ENCODE peak calls at places on chromosomes 2 and 18, in seven cellular contexts. One of them, this sample, is unnamed.

GRCh38 chr2:237181844-237182243 is 96.2 kb downstream of the COPS8 start:
- DNase-seq in upper lobe of left lung: no peak
- DNase-seq in K562: no peak
- DNase-seq in stomach: no peak
- DNase-seq in A549: peak
- DNase-seq in suprapubic skin: no peak
- DNase-seq in tibial nerve: no peak
- DNase-seq in this sample: no peak

GRCh38 chr2:30410217-30410616 is 36.8 kb upstream of the LCLAT1 start:
- DNase-seq in upper lobe of left lung: no peak
- DNase-seq in K562: no peak
- DNase-seq in stomach: no peak
- DNase-seq in A549: peak
- DNase-seq in suprapubic skin: no peak
- DNase-seq in tibial nerve: no peak
- DNase-seq in this sample: no peak

GRCh38 chr2:112474844-112475486 is 7.0 kb upstream of the TTL start:
- DNase-seq in upper lobe of left lung: no peak
- DNase-seq in K562: no peak
- DNase-seq in stomach: no peak
- DNase-seq in A549: no peak
- DNase-seq in suprapubic skin: no peak
- DNase-seq in tibial nerve: no peak
- DNase-seq in this sample: no peak

GRCh38 chr2:144596074-144596871 is 76.4 kb upstream of the ZEB2 start:
- DNase-seq in upper lobe of left lung: no peak
- DNase-seq in K562: no peak
- DNase-seq in stomach: no peak
- DNase-seq in A549: peak
- DNase-seq in suprapubic skin: no peak
- DNase-seq in tibial nerve: no peak
- DNase-seq in this sample: no peak

GRCh38 chr2:10226032-10226724 is 76.5 kb upstream of the HPCAL1 start:
- DNase-seq in upper lobe of left lung: no peak
- DNase-seq in K562: no peak
- DNase-seq in stomach: no peak
- DNase-seq in A549: no peak
- DNase-seq in suprapubic skin: peak
- DNase-seq in tibial nerve: no peak
- DNase-seq in this sample: no peak

GRCh38 chr2:138720035-138720589 is 60.1 kb downstream of the NXPH2 start:
- DNase-seq in upper lobe of left lung: no peak
- DNase-seq in K562: no peak
- DNase-seq in stomach: no peak
- DNase-seq in A549: no peak
- DNase-seq in suprapubic skin: no peak
- DNase-seq in tibial nerve: no peak
- DNase-seq in this sample: no peak

GRCh38 chr18:12376034-12376717 is 851 bp downstream of the AFG3L2 start:
- DNase-seq in upper lobe of left lung: peak
- DNase-seq in K562: no peak
- DNase-seq in stomach: peak
- DNase-seq in A549: peak
- DNase-seq in suprapubic skin: peak
- DNase-seq in tibial nerve: no peak
- DNase-seq in this sample: peak

GRCh38 chr2:206422493-206422892 is 20.8 kb upstream of the ADAM23 start:
- DNase-seq in upper lobe of left lung: no peak
- DNase-seq in K562: no peak
- DNase-seq in stomach: no peak
- DNase-seq in A549: no peak
- DNase-seq in suprapubic skin: no peak
- DNase-seq in tibial nerve: no peak
- DNase-seq in this sample: no peak

GRCh38 chr2:104703669-104704068 is 150.2 kb upstream of the POU3F3 start:
- DNase-seq in upper lobe of left lung: no peak
- DNase-seq in K562: no peak
- DNase-seq in stomach: no peak
- DNase-seq in A549: no peak
- DNase-seq in suprapubic skin: no peak
- DNase-seq in tibial nerve: no peak
- DNase-seq in this sample: no peak

GRCh38 chr2:224919472-224920110 is 122.7 kb downstream of the DOCK10 start:
- DNase-seq in upper lobe of left lung: no peak
- DNase-seq in K562: no peak
- DNase-seq in stomach: no peak
- DNase-seq in A549: no peak
- DNase-seq in suprapubic skin: no peak
- DNase-seq in tibial nerve: no peak
- DNase-seq in this sample: no peak

GRCh38 chr2:112137516-112138142 is 556 bp upstream of the FBLN7 start:
- DNase-seq in upper lobe of left lung: no peak
- DNase-seq in K562: no peak
- DNase-seq in stomach: no peak
- DNase-seq in A549: no peak
- DNase-seq in suprapubic skin: no peak
- DNase-seq in tibial nerve: no peak
- DNase-seq in this sample: no peak

GRCh38 chr2:240387669-240388358 is 47.6 kb upstream of the GPC1 start:
- DNase-seq in upper lobe of left lung: peak
- DNase-seq in K562: peak
- DNase-seq in stomach: peak
- DNase-seq in A549: peak
- DNase-seq in suprapubic skin: no peak
- DNase-seq in tibial nerve: peak
- DNase-seq in this sample: peak

GRCh38 chr2:40127890-40128548 is 323.9 kb downstream of the SLC8A1 start:
- DNase-seq in upper lobe of left lung: no peak
- DNase-seq in K562: no peak
- DNase-seq in stomach: no peak
- DNase-seq in A549: no peak
- DNase-seq in suprapubic skin: no peak
- DNase-seq in tibial nerve: no peak
- DNase-seq in this sample: no peak

GRCh38 chr2:219488844-219489194 is 9.9 kb upstream of the GMPPA start:
- DNase-seq in upper lobe of left lung: no peak
- DNase-seq in K562: no peak
- DNase-seq in stomach: no peak
- DNase-seq in A549: no peak
- DNase-seq in suprapubic skin: no peak
- DNase-seq in tibial nerve: no peak
- DNase-seq in this sample: no peak

GRCh38 chr2:179837408-179837807 is 24.0 kb downstream of the ZNF385B start:
- DNase-seq in upper lobe of left lung: no peak
- DNase-seq in K562: no peak
- DNase-seq in stomach: no peak
- DNase-seq in A549: no peak
- DNase-seq in suprapubic skin: no peak
- DNase-seq in tibial nerve: no peak
- DNase-seq in this sample: no peak

GRCh38 chr2:229141626-229142025 is 129.5 kb downstream of the PID1 start:
- DNase-seq in upper lobe of left lung: no peak
- DNase-seq in K562: no peak
- DNase-seq in stomach: no peak
- DNase-seq in A549: no peak
- DNase-seq in suprapubic skin: no peak
- DNase-seq in tibial nerve: no peak
- DNase-seq in this sample: no peak

GRCh38 chr18:64518191-64518590 is 369.3 kb upstream of the LINC00305 start:
- DNase-seq in upper lobe of left lung: no peak
- DNase-seq in K562: no peak
- DNase-seq in stomach: no peak
- DNase-seq in A549: no peak
- DNase-seq in suprapubic skin: no peak
- DNase-seq in tibial nerve: no peak
- DNase-seq in this sample: no peak

GRCh38 chr2:132681766-132682165 is 11.8 kb upstream of the LYPD1 start:
- DNase-seq in upper lobe of left lung: no peak
- DNase-seq in K562: no peak
- DNase-seq in stomach: no peak
- DNase-seq in A549: no peak
- DNase-seq in suprapubic skin: no peak
- DNase-seq in tibial nerve: no peak
- DNase-seq in this sample: no peak

GRCh38 chr18:23609390-23610008 is 23.2 kb upstream of the NPC1 start:
- DNase-seq in upper lobe of left lung: no peak
- DNase-seq in K562: no peak
- DNase-seq in stomach: no peak
- DNase-seq in A549: no peak
- DNase-seq in suprapubic skin: no peak
- DNase-seq in tibial nerve: no peak
- DNase-seq in this sample: no peak

GRCh38 chr18:23605941-23606340 is 19.6 kb upstream of the NPC1 start:
- DNase-seq in upper lobe of left lung: no peak
- DNase-seq in K562: no peak
- DNase-seq in stomach: no peak
- DNase-seq in A549: no peak
- DNase-seq in suprapubic skin: no peak
- DNase-seq in tibial nerve: no peak
- DNase-seq in this sample: no peak
- TF ChIP-seq EP300 in upper lobe of left lung: no peak
- TF ChIP-seq EP300 in K562: no peak
- TF ChIP-seq EP300 in stomach: no peak
- TF ChIP-seq EP300 in A549: no peak
- TF ChIP-seq EP300 in suprapubic skin: no peak
- TF ChIP-seq EP300 in tibial nerve: no peak
- TF ChIP-seq EP300 in this sample: no peak

DNA sequence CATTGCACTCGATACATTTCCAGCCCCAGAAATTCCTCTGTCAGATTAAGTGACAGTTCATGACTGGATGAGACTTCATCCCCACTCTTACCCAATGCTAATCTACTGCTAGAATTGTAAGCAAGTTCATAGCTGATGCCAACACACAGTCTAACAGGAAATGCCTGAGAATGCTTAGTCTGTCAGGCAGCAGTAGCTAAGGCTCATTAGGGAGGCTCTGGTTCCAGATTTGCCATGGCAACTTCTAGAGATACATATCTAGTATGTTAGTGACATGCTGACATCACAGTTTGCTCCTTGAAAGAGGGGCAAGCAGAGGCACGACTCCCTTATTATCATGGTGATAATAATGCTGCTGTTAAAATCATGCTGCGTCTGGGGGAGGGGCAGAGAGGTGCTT is 198.4 kb downstream of the RBM43 start:
- DNase-seq in upper lobe of left lung: no peak
- DNase-seq in K562: no peak
- DNase-seq in stomach: no peak
- DNase-seq in A549: no peak
- DNase-seq in suprapubic skin: no peak
- DNase-seq in tibial nerve: no peak
- DNase-seq in this sample: no peak
- TF ChIP-seq EP300 in upper lobe of left lung: no peak
- TF ChIP-seq EP300 in K562: no peak
- TF ChIP-seq EP300 in stomach: no peak
- TF ChIP-seq EP300 in A549: no peak
- TF ChIP-seq EP300 in suprapubic skin: no peak
- TF ChIP-seq EP300 in tibial nerve: no peak
- TF ChIP-seq EP300 in this sample: no peak

GRCh38 chr18:69900941-69901340 is 46.7 kb downstream of the CD226 start:
- DNase-seq in upper lobe of left lung: no peak
- DNase-seq in K562: no peak
- DNase-seq in stomach: no peak
- DNase-seq in A549: no peak
- DNase-seq in suprapubic skin: no peak
- DNase-seq in tibial nerve: no peak
- DNase-seq in this sample: no peak
- TF ChIP-seq EP300 in upper lobe of left lung: no peak
- TF ChIP-seq EP300 in K562: no peak
- TF ChIP-seq EP300 in stomach: no peak
- TF ChIP-seq EP300 in A549: no peak
- TF ChIP-seq EP300 in suprapubic skin: no peak
- TF ChIP-seq EP300 in tibial nerve: no peak
- TF ChIP-seq EP300 in this sample: no peak

DNA sequence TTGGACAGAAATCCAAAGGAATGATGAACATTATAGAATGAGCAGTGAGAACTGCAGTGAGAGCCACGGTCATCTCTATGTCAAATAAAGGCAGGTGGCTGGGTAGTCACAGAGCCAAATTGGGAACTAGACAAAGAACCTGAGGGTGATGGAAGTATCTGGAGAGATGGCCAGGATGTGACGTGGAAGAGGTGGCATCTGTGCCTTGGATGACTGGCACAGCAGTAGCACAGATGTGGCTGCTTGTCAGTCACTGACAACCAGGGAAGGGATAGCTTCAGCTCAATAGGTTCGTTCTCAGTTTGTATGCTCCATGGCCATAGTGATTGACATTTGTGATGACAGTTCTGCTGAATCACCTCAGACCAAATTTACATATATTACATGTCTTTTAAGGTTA is 172.3 kb downstream of the PARD3B start:
- DNase-seq in upper lobe of left lung: no peak
- DNase-seq in K562: no peak
- DNase-seq in stomach: no peak
- DNase-seq in A549: no peak
- DNase-seq in suprapubic skin: no peak
- DNase-seq in tibial nerve: no peak
- DNase-seq in this sample: no peak
- TF ChIP-seq EP300 in upper lobe of left lung: no peak
- TF ChIP-seq EP300 in K562: no peak
- TF ChIP-seq EP300 in stomach: no peak
- TF ChIP-seq EP300 in A549: no peak
- TF ChIP-seq EP300 in suprapubic skin: no peak
- TF ChIP-seq EP300 in tibial nerve: no peak
- TF ChIP-seq EP300 in this sample: no peak

DNA sequence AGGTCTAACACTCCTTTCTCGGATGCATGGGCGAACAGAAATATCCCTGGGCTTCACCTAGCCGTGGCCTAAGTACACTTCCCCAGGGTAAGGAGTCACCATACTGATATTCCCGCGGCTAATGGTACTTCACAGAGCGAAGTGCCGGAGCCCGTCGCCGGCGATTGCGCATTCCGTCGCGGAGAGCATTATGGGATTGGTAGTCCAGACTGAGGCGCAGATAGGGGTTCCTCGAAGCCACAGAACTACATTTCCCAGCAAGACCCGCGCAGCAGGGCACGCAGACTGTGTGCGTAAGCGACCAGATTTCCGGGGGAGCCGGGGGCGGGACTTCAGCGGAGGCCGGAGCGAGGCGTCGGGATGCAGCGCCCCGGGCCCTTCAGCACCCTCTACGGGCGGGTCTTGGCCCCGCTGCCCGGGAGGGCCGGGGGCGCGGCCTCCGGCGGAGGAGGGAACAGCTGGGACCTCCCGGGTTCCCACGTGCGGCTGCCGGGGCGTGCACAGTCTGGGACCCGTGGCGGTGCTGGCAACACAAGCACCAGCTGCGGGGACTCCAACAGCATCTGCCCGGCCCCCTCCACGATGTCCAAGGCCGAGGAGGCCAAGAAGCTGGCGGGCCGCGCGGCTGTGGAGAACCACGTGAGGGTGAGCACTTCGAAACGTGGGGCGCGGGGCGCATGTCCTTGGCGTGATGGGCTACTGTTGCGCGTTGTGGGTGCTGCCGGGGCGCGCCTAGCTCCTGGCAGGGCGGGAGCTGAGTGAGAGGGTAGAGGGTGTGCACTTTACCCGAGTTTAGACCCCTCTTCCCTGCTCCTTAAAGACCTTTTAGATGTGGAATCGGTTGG is at the start of gene RPIA:
- DNase-seq in upper lobe of left lung: peak
- DNase-seq in K562: peak
- DNase-seq in stomach: peak
- DNase-seq in A549: peak
- DNase-seq in suprapubic skin: peak
- DNase-seq in tibial nerve: peak
- DNase-seq in this sample: peak
- TF ChIP-seq EP300 in upper lobe of left lung: no peak
- TF ChIP-seq EP300 in K562: no peak
- TF ChIP-seq EP300 in stomach: no peak
- TF ChIP-seq EP300 in A549: no peak
- TF ChIP-seq EP300 in suprapubic skin: no peak
- TF ChIP-seq EP300 in tibial nerve: peak
- TF ChIP-seq EP300 in this sample: no peak

GRCh38 chr18:41965856-41966255 is 10.8 kb downstream of the PIK3C3 start:
- DNase-seq in upper lobe of left lung: no peak
- DNase-seq in K562: no peak
- DNase-seq in stomach: no peak
- DNase-seq in A549: no peak
- DNase-seq in suprapubic skin: no peak
- DNase-seq in tibial nerve: no peak
- DNase-seq in this sample: no peak
- TF ChIP-seq EP300 in upper lobe of left lung: no peak
- TF ChIP-seq EP300 in K562: no peak
- TF ChIP-seq EP300 in stomach: no peak
- TF ChIP-seq EP300 in A549: no peak
- TF ChIP-seq EP300 in suprapubic skin: no peak
- TF ChIP-seq EP300 in tibial nerve: no peak
- TF ChIP-seq EP300 in this sample: no peak

This sample was measured in transverse colon.